ENCODE peak calls at places on chromosomes 11 and 22, in four cellular contexts. T is GM12878, U is HepG2, W is H1. C is an unnamed sample.

GRCh38 chr22:50548046-50548912 is 2.6 kb downstream of the KLHDC7B start:
- DNase-seq in T (no peak), U (no peak), W (peak; percentile 61), C (peak; percentile 38)

GRCh38 chr22:37546436-37547248 is 13.6 kb upstream of the CDC42EP1 start:
- DNase-seq in W (no peak), T (no peak), U (peak; percentile 67), C (no peak)

GRCh38 chr22:44371741-44372525 is 59.2 kb upstream of the SHISAL1 start:
- DNase-seq in U (no peak), W (no peak), T (no peak), C (no peak)

GRCh38 chr11:73851046-73851764 is 25.4 kb downstream of the COA4 start:
- DNase-seq in W (no peak), U (no peak), T (no peak), C (no peak)

GRCh38 chr11:78860720-78861422 is 286.2 kb upstream of the NARS2 start:
- DNase-seq in T (no peak), W (peak; percentile 68), U (no peak), C (peak; percentile 51)

GRCh38 chr22:17802822-17803221 is 28.6 kb upstream of the BID start:
- DNase-seq in T (no peak), U (no peak), W (no peak), C (no peak)

GRCh38 chr22:30861131-30861530 is 107.4 kb downstream of the MORC2 start:
- DNase-seq in W (peak; percentile 38), U (no peak), T (no peak), C (peak; percentile 48)

GRCh38 chr22:32706149-32706548 is 95.4 kb upstream of the TIMP3 start:
- DNase-seq in T (no peak), W (no peak), U (no peak), C (no peak)

GRCh38 chr22:35882226-35883027 is 146.2 kb downstream of the RBFOX2 start:
- DNase-seq in U (no peak), W (no peak), T (no peak), C (peak; percentile 51)

GRCh38 chr11:14340721-14341120 is 18.3 kb downstream of the RRAS2 start:
- DNase-seq in W (no peak), T (no peak), U (no peak), C (no peak)

GRCh38 chr11:43790444-43790794 is 90.2 kb upstream of the ALKBH3 start:
- DNase-seq in U (no peak), T (no peak), W (no peak), C (no peak)

GRCh38 chr22:41826430-41827383 is 6.2 kb upstream of the SREBF2 start:
- DNase-seq in U (no peak), T (no peak), W (no peak), C (no peak)

GRCh38 chr22:43878079-43878795 is 13.6 kb downstream of the PNPLA5 start:
- DNase-seq in U (no peak), T (no peak), W (no peak), C (no peak)

GRCh38 chr22:36177160-36177559 is 16.6 kb upstream of the APOL3 start:
- DNase-seq in U (no peak), T (no peak), W (no peak), C (no peak)

GRCh38 chr11:12253843-12254281 is 123.5 kb upstream of the PARVA start:
- DNase-seq in W (no peak), U (peak; percentile 47), T (no peak), C (no peak)

GRCh38 chr11:65403607-65404121 is 17.2 kb downstream of the FRMD8 start:
- DNase-seq in T (no peak), W (no peak), U (no peak), C (no peak)

GRCh38 chr11:27319065-27319464 is 44.0 kb downstream of the CCDC34 start:
- DNase-seq in T (peak; percentile 42), W (no peak), U (peak; percentile 48), C (no peak)

GRCh38 chr11:126282361-126282741 is 542 bp upstream of the TIRAP start:
- DNase-seq in U (peak; percentile 18), W (peak; percentile 64), T (no peak), C (peak; percentile 81)

GRCh38 chr11:64233913-64234839 is at the start of gene VEGFB:
- DNase-seq in W (peak; percentile 75), U (no peak), T (no peak), C (peak; percentile 92)

GRCh38 chr11:90204832-90205646 is 17.8 kb downstream of the CHORDC1 start:
- DNase-seq in T (no peak), U (peak; percentile 66), W (no peak), C (peak; percentile 34)

GRCh38 chr11:44005956-44006355 is 41.8 kb upstream of the ACCSL start:
- DNase-seq in W (peak; percentile 29), U (no peak), T (no peak), C (no peak)

GRCh38 chr11:2305862-2306823 is 4.3 kb downstream of the TSPAN32 start:
- DNase-seq in U (no peak), T (no peak), W (no peak), C (peak; percentile 46)
- TF ChIP-seq TCF12 in U (no peak), T (no peak), W (no peak), C (peak; percentile 98)

DNA sequence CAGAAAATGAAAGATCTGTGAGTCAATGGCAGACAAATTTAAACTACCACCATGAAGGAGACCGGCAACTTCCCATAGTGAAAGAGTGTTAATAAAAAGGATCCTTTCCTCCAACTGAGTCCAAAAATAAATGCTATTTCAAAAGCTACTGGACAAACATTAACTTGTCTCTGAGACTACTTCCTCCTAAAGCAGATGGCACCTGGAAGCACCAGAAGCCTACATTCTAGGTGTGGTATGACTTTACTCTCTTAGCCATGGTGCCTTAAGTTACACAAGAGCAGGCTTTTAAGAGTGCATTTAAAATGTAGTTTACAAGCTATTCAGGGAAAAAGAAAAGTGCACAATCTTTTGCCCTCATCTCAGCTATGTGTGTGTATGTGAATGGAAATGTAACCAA is 2.5 kb downstream of the ARHGAP32 start:
- DNase-seq in U (no peak), T (no peak), W (no peak), C (no peak)
- TF ChIP-seq TCF12 in U (no peak), T (no peak), W (no peak), C (no peak)

GRCh38 chr22:23282986-23283385 is 102.7 kb downstream of the BCR start:
- DNase-seq in W (no peak), T (no peak), U (no peak), C (no peak)

GRCh38 chr22:23283591-23284503 is 103.5 kb downstream of the BCR start:
- DNase-seq in T (no peak), U (peak; percentile 90), W (no peak), C (no peak)

GRCh38 chr22:23281406-23282088 is 101.2 kb downstream of the BCR start:
- DNase-seq in U (peak; percentile 66), W (peak; percentile 95), T (peak; percentile 25), C (peak; percentile 93)

GRCh38 chr22:23282089-23282501 is 101.8 kb downstream of the BCR start:
- DNase-seq in T (no peak), U (no peak), W (no peak), C (no peak)

DNA sequence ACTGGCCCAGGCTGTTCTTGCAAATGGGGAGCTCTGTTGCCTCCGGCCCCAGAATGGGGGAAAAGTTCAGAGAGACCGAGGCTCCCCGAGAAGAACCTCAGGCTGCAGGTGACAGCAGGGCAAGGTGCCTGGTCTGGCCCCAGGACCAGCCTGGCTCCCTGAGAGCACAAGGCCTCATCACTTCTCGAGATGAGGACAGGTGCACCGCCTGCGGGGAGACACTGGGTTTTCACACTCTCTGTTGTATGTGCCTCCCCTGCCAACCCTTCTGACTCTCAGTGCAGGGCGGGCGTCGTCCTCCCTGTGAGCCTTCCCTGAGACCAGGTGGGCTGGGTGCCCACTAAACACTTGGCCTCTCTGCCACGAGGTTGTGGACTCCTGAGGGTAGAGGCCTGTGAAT is 102.2 kb downstream of the BCR start:
- DNase-seq in U (no peak), W (no peak), T (no peak), C (no peak)
- TF ChIP-seq TCF12 in U (no peak), W (no peak), T (no peak), C (no peak)

GRCh38 chr22:22721681-22722309 is 77.4 kb downstream of the GGTLC2 start:
- DNase-seq in U (no peak), W (no peak), T (peak; percentile 55), C (no peak)
- TF ChIP-seq TCF12 in U (no peak), W (no peak), T (no peak), C (no peak)

GRCh38 chr11:128302425-128303186 is 284.8 kb downstream of the ETS1 start:
- DNase-seq in T (peak; percentile 82), U (no peak), W (no peak), C (peak; percentile 25)
- TF ChIP-seq TCF12 in T (no peak), U (no peak), W (no peak), C (no peak)

GRCh38 chr11:10091314-10092045 is 202.5 kb downstream of the SBF2 start:
- DNase-seq in U (no peak), T (no peak), W (no peak), C (no peak)

GRCh38 chr11:10087621-10088225 is 206.3 kb downstream of the SBF2 start:
- DNase-seq in T (no peak), W (no peak), U (no peak), C (no peak)

GRCh38 chr11:10095412-10096207 is 198.4 kb downstream of the SBF2 start:
- DNase-seq in U (no peak), W (no peak), T (no peak), C (no peak)

GRCh38 chr11:10096987-10097386 is 197.0 kb downstream of the SBF2 start:
- DNase-seq in U (no peak), W (no peak), T (no peak), C (no peak)

GRCh38 chr11:10092426-10092825 is 201.6 kb downstream of the SBF2 start:
- DNase-seq in U (no peak), W (no peak), T (no peak), C (no peak)
- TF ChIP-seq TCF12 in U (no peak), W (no peak), T (no peak), C (no peak)

GRCh38 chr11:116108161-116108560 is 603.9 kb upstream of the CADM1 start:
- DNase-seq in T (no peak), W (no peak), U (no peak), C (no peak)

GRCh38 chr11:116110356-116110755 is 606.1 kb upstream of the CADM1 start:
- DNase-seq in T (no peak), W (no peak), U (no peak), C (no peak)

GRCh38 chr11:116110802-116111201 is 606.6 kb upstream of the CADM1 start:
- DNase-seq in T (no peak), W (no peak), U (no peak), C (no peak)

GRCh38 chr11:116107229-116107628 is 603.0 kb upstream of the CADM1 start:
- DNase-seq in T (no peak), W (no peak), U (no peak), C (no peak)

GRCh38 chr11:116109228-116109627 is 605.0 kb upstream of the CADM1 start:
- DNase-seq in U (no peak), W (no peak), T (no peak), C (no peak)
- TF ChIP-seq TCF12 in U (no peak), W (no peak), T (no peak), C (no peak)

GRCh38 chr11:128576555-128576954 is 10.8 kb downstream of the ETS1 start:
- DNase-seq in T (no peak), U (no peak), W (no peak), C (no peak)
- TF ChIP-seq TCF12 in T (no peak), U (no peak), W (no peak), C (no peak)

GRCh38 chr11:91396243-91397133 is 828.1 kb upstream of the FAT3 start:
- DNase-seq in W (no peak), T (no peak), U (peak; percentile 82), C (no peak)
- TF ChIP-seq TCF12 in W (no peak), T (no peak), U (no peak), C (no peak)

C was measured in SK-N-SH.